ENCODE peak calls at places on chromosome 17, in six cellular contexts. H is IMR-90, O is H1, Q is neuronal stem cell, U is mesenchymal stem cell, Z is trophoblast cell. T is an unnamed sample.

GRCh38 chr17:30358055-30358760 is 20.5 kb upstream of the CPD start:
- DNase-seq in O (no peak), U (no peak), Q (no peak), Z (no peak), H (no peak), T (no peak)

GRCh38 chr17:49404371-49404770 is 10.3 kb downstream of the PHB1 start:
- DNase-seq in Z (no peak), Q (no peak), U (no peak), O (no peak), H (no peak), T (no peak)

GRCh38 chr17:55295411-55296170 is 30.8 kb downstream of the HLF start:
- DNase-seq in Z (peak), O (peak), U (peak), H (peak), Q (peak), T (peak)

GRCh38 chr17:40791808-40792436 is 7.8 kb downstream of the KRT28 start:
- DNase-seq in U (peak), H (peak), O (no peak), Z (peak), Q (peak), T (peak)

GRCh38 chr17:12089809-12090384 is 69.2 kb downstream of the MAP2K4 start:
- DNase-seq in Q (no peak), H (peak), Z (peak), U (peak), O (no peak), T (no peak)

GRCh38 chr17:17741346-17742023 is 60.2 kb downstream of the RAI1 start:
- DNase-seq in U (peak), O (peak), H (no peak), Q (peak), Z (no peak), T (peak)

GRCh38 chr17:50328360-50328759 is 17.6 kb upstream of the XYLT2 start:
- DNase-seq in Q (no peak), O (no peak), U (no peak), Z (no peak), H (no peak), T (no peak)

GRCh38 chr17:54754560-54754959 is 146.1 kb upstream of the TOM1L1 start:
- DNase-seq in H (no peak), U (no peak), Q (no peak), Z (no peak), O (peak), T (peak)

GRCh38 chr17:47868134-47868533 is 17.2 kb upstream of the SP6 start:
- DNase-seq in Z (no peak), U (no peak), O (no peak), Q (no peak), H (no peak), T (no peak)

GRCh38 chr17:924711-925480 is 54.7 kb downstream of the NXN start:
- DNase-seq in H (no peak), U (no peak), Z (no peak), Q (no peak), O (no peak), T (peak)

GRCh38 chr17:14078027-14078426 is 8.7 kb downstream of the COX10 start:
- DNase-seq in U (peak), Z (peak), H (no peak), O (no peak), Q (no peak), T (no peak)

GRCh38 chr17:1650731-1651558 is 1.3 kb upstream of the RILP start:
- DNase-seq in H (no peak), Q (no peak), O (no peak), Z (no peak), U (no peak), T (no peak)

GRCh38 chr17:81057079-81057730 is 22.3 kb downstream of the BAIAP2 start:
- DNase-seq in Z (peak), Q (no peak), U (peak), O (no peak), H (no peak), T (peak)

GRCh38 chr17:41008811-41009210 is at the start of gene KRTAP3-1:
- DNase-seq in U (no peak), Q (no peak), O (no peak), H (no peak), Z (no peak), T (no peak)

GRCh38 chr17:28675980-28676379 is 14.0 kb downstream of the SUPT6H start:
- DNase-seq in U (no peak), H (no peak), O (no peak), Q (no peak), Z (peak), T (peak)

GRCh38 chr17:55159251-55159650 is 105.5 kb upstream of the HLF start:
- DNase-seq in U (no peak), H (peak), Q (no peak), O (no peak), Z (peak), T (no peak)

GRCh38 chr17:83079340-83079747 is at the start of gene METRNL:
- DNase-seq in O (peak), U (peak), H (peak), Q (peak), Z (peak), T (peak)

GRCh38 chr17:41792835-41793748 is 6.6 kb upstream of the JUP start:
- DNase-seq in U (peak), H (peak), Q (no peak), O (no peak), Z (peak), T (peak)

GRCh38 chr17:61219460-61219859 is 180.2 kb upstream of the TBX2 start:
- DNase-seq in H (peak), U (peak), O (no peak), Q (no peak), Z (peak), T (no peak)

GRCh38 chr17:72151565-72152391 is 31.0 kb downstream of the SOX9 start:
- DNase-seq in U (peak), O (peak), Q (peak), H (peak), Z (no peak), T (peak)

GRCh38 chr17:57406981-57407286 is 150.6 kb downstream of the MSI2 start:
- DNase-seq in U (no peak), Q (no peak), O (no peak), H (no peak), Z (no peak), T (no peak)

GRCh38 chr17:46995841-46996571 is 17.0 kb upstream of the RPRML start:
- DNase-seq in O (no peak), U (peak), H (peak), Z (peak), Q (no peak), T (no peak)

GRCh38 chr17:50181601-50182345 is 16.0 kb downstream of the SGCA start:
- DNase-seq in H (peak), U (peak), Q (no peak), O (no peak), Z (no peak), T (no peak)

GRCh38 chr17:869567-870530 is 87.7 kb downstream of the MRM3 start:
- DNase-seq in H (peak), Q (no peak), U (peak), Z (peak), O (no peak), T (peak)

GRCh38 chr17:43976956-43977837 is 23.5 kb upstream of the PYY start:
- DNase-seq in H (no peak), Q (no peak), U (no peak), Z (no peak), O (no peak), T (no peak)

GRCh38 chr17:74190807-74191206 is 12.7 kb upstream of the RPL38 start:
- DNase-seq in Z (peak), H (no peak), Q (no peak), U (peak), O (peak), T (peak)

GRCh38 chr17:57447357-57448019 is 191.2 kb downstream of the MSI2 start:
- DNase-seq in Q (no peak), O (no peak), U (no peak), H (no peak), Z (no peak), T (no peak)

GRCh38 chr17:56976941-56977570 is 875 bp upstream of the SCPEP1 start:
- DNase-seq in O (no peak), Z (no peak), Q (no peak), H (no peak), U (peak), T (no peak)

GRCh38 chr17:57552114-57552601 is 192.9 kb downstream of the CCDC182 start:
- DNase-seq in H (no peak), O (peak), Z (no peak), Q (no peak), U (peak), T (peak)

GRCh38 chr17:3556905-3557767 is 476 bp downstream of the TRPV3 start:
- DNase-seq in Q (no peak), H (no peak), O (no peak), Z (no peak), U (no peak), T (no peak)

GRCh38 chr17:1643293-1643998 is 2.1 kb downstream of the SCARF1 start:
- DNase-seq in H (no peak), U (no peak), Q (peak), O (peak), Z (peak), T (peak)

GRCh38 chr17:15092261-15092660 is 172.9 kb downstream of the PMP22 start:
- DNase-seq in Q (no peak), U (no peak), H (no peak), O (no peak), Z (no peak), T (no peak)

GRCh38 chr17:82544431-82545070 is 25.0 kb downstream of the FOXK2 start:
- DNase-seq in O (no peak), U (no peak), Q (no peak), Z (no peak), H (no peak), T (no peak)

GRCh38 chr17:47004906-47005305 is 25.9 kb upstream of the RPRML start:
- DNase-seq in O (no peak), U (no peak), Z (no peak), Q (no peak), H (no peak), T (no peak)

GRCh38 chr17:49130891-49131290 is 1.7 kb upstream of the B4GALNT2 start:
- DNase-seq in Z (peak), H (peak), U (peak), O (no peak), Q (no peak), T (no peak)

GRCh38 chr17:47700471-47701449 is 6.8 kb downstream of the TBKBP1 start:
- DNase-seq in Q (no peak), Z (no peak), U (no peak), O (no peak), H (no peak), T (no peak)

GRCh38 chr17:39231587-39232551 is 6.1 kb upstream of the STAC2 start:
- DNase-seq in Z (peak), Q (no peak), O (peak), H (peak), U (peak), T (peak)
- H3K18ac ChIP-seq in Z (no peak), Q (peak), O (peak), H (no peak), U (no peak), T (no peak)

DNA sequence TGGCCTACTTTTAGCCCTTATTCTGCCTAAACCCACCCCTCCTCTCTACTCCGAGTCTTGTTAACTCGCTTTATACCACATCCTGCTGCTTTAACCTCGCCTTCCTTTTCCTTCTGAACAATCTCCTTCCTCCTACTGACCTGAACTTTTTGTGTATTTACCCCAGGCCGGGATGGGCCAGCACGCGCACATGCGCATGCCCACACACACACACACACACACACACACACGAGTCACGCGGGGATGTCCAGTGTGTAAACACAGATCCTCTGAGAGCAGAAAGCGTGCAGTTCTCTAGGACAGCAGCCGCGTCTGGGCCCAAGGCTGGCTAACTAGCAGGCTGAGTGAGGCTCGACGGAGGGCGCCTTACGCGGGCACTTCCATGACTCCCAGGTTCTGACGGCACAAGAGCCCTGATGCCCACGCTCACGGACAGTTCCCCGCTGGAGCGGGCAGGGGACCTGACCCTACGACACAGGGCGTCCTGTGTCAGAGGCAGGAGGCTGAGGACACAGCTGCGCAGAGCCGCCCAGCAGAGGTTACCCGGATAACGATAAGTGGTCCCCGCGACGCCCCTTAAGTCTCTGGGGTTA is 610 bp downstream of the PIK3R5 start:
- DNase-seq in O (no peak), Q (no peak), U (no peak), H (no peak), Z (no peak), T (no peak)
- H3K4me3 ChIP-seq in O (peak), Q (peak), U (no peak), H (no peak), Z (no peak), T (no peak)

GRCh38 chr17:32525116-32525515 is 38.3 kb downstream of the CDK5R1 start:
- DNase-seq in Q (no peak), Z (peak), H (peak), U (peak), O (no peak), T (peak)

GRCh38 chr17:32529604-32530003 is 42.8 kb downstream of the CDK5R1 start:
- DNase-seq in Q (no peak), U (no peak), Z (no peak), H (no peak), O (no peak), T (no peak)

GRCh38 chr17:32527146-32527545 is 40.4 kb downstream of the CDK5R1 start:
- DNase-seq in Z (no peak), O (no peak), Q (no peak), U (no peak), H (no peak), T (no peak)

GRCh38 chr17:32533296-32533695 is 46.5 kb downstream of the CDK5R1 start:
- DNase-seq in O (no peak), H (no peak), U (no peak), Q (no peak), Z (no peak), T (no peak)

GRCh38 chr17:32528825-32529224 is 42.0 kb downstream of the CDK5R1 start:
- DNase-seq in Z (no peak), H (no peak), U (no peak), O (no peak), Q (no peak), T (no peak)
- H3K18ac ChIP-seq in Z (no peak), H (no peak), U (no peak), O (no peak), Q (no peak), T (no peak)

GRCh38 chr17:19877546-19877945 is 9.8 kb upstream of the ULK2 start:
- DNase-seq in Q (no peak), O (no peak), H (no peak), Z (no peak), U (no peak), T (no peak)
- H3K4me3 ChIP-seq in Q (no peak), O (no peak), H (no peak), Z (no peak), U (no peak), T (no peak)

GRCh38 chr17:68205251-68205807 is 42.5 kb upstream of the AMZ2 start:
- DNase-seq in U (peak), H (peak), Z (peak), Q (peak), O (peak), T (peak)
- H3K18ac ChIP-seq in U (peak), H (peak), Z (peak), Q (peak), O (peak), T (peak)

T was measured in mesendoderm.